ENCODE peak calls at places on chromosomes 5 and 9, in four cellular contexts. One of them, this sample, is unnamed. For H3K27me3, the result is how much of the 10 kb centered on the place peaks cover.

GRCh38 chr9:90773593-90773992 is 28.0 kb upstream of the SYK start:
- DNase-seq in IMR-90: no peak
- DNase-seq in stomach: no peak
- DNase-seq in esophagus squamous epithelium: no peak
- DNase-seq in this sample: peak

GRCh38 chr9:19409406-19410194 is 791 bp downstream of the ACER2 start:
- DNase-seq in IMR-90: no peak
- DNase-seq in stomach: no peak
- DNase-seq in esophagus squamous epithelium: no peak
- DNase-seq in this sample: peak

GRCh38 chr9:7123743-7124142 is 366.0 kb downstream of the KDM4C start:
- DNase-seq in IMR-90: no peak
- DNase-seq in stomach: no peak
- DNase-seq in esophagus squamous epithelium: no peak
- DNase-seq in this sample: no peak

GRCh38 chr9:123073991-123074422 is 40.5 kb downstream of the GPR21 start:
- DNase-seq in IMR-90: peak
- DNase-seq in stomach: no peak
- DNase-seq in esophagus squamous epithelium: no peak
- DNase-seq in this sample: no peak

GRCh38 chr5:57703726-57704125 is 221.1 kb upstream of the ACTBL2 start:
- DNase-seq in IMR-90: no peak
- DNase-seq in stomach: no peak
- DNase-seq in esophagus squamous epithelium: no peak
- DNase-seq in this sample: no peak

GRCh38 chr5:32014345-32014744 is 159.8 kb downstream of the GOLPH3 start:
- DNase-seq in IMR-90: no peak
- DNase-seq in stomach: no peak
- DNase-seq in esophagus squamous epithelium: no peak
- DNase-seq in this sample: no peak

GRCh38 chr9:5596173-5596572 is 32.7 kb upstream of the RIC1 start:
- DNase-seq in IMR-90: no peak
- DNase-seq in stomach: no peak
- DNase-seq in esophagus squamous epithelium: no peak
- DNase-seq in this sample: no peak

GRCh38 chr5:71471193-71471592 is 15.7 kb downstream of the BDP1 start:
- DNase-seq in IMR-90: peak
- DNase-seq in stomach: no peak
- DNase-seq in esophagus squamous epithelium: no peak
- DNase-seq in this sample: no peak

GRCh38 chr5:79255786-79256557 is 20.0 kb downstream of the JMY start:
- DNase-seq in IMR-90: peak
- DNase-seq in stomach: peak
- DNase-seq in esophagus squamous epithelium: no peak
- DNase-seq in this sample: peak

GRCh38 chr9:87498046-87498815 is 564 bp downstream of the DAPK1 start:
- DNase-seq in IMR-90: no peak
- DNase-seq in stomach: peak
- DNase-seq in esophagus squamous epithelium: no peak
- DNase-seq in this sample: peak

GRCh38 chr9:87498816-87499454 is 1.3 kb downstream of the DAPK1 start:
- DNase-seq in IMR-90: no peak
- DNase-seq in stomach: no peak
- DNase-seq in esophagus squamous epithelium: no peak
- DNase-seq in this sample: no peak

GRCh38 chr9:87499455-87500015 is 1.9 kb downstream of the DAPK1 start:
- DNase-seq in IMR-90: no peak
- DNase-seq in stomach: no peak
- DNase-seq in esophagus squamous epithelium: no peak
- DNase-seq in this sample: no peak

GRCh38 chr9:87497080-87497603 is 525 bp upstream of the DAPK1 start:
- DNase-seq in IMR-90: no peak
- DNase-seq in stomach: no peak
- DNase-seq in esophagus squamous epithelium: no peak
- DNase-seq in this sample: no peak

GRCh38 chr9:87497604-87498045 is at the start of gene DAPK1:
- DNase-seq in IMR-90: no peak
- DNase-seq in stomach: peak
- DNase-seq in esophagus squamous epithelium: no peak
- DNase-seq in this sample: peak
- TF ChIP-seq POLR2A in IMR-90: no peak
- TF ChIP-seq POLR2A in stomach: no peak
- TF ChIP-seq POLR2A in esophagus squamous epithelium: no peak
- TF ChIP-seq POLR2A in this sample: no peak

DNA sequence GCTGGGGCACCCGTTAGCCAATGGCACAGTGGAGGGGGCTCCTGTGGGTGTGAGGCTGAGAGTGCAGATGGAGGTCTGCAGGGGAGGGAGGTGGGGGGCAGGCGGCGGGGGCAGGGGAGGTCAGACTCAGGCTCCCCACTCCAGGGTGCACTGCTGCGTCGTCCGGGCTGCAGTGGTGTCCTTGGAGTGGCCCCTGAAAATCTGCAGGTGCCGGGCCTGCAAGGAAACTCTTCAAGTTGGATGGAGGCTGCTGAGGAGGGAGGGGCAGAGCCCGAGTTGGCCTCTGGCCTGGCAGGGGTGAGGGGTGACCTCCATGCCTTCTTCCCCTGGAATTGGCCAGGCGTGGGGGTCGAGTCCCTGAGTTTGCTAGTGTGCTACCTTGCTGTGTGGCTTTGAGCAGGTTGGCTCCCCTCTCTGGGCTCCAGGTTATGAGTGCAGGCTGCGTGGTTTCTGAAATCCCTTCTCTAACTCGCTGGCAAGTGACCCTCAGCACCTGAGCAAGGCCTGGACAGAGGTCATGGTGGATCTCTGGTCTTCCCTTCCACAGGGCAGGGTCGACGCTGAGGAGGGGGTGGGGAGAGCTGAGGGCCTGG is 877 bp downstream of the ADAMTSL2 start:
- DNase-seq in IMR-90: no peak
- DNase-seq in stomach: no peak
- DNase-seq in esophagus squamous epithelium: no peak
- DNase-seq in this sample: no peak
- H3K27me3 ChIP-seq in IMR-90: half or more
- H3K27me3 ChIP-seq in stomach: under half
- H3K27me3 ChIP-seq in esophagus squamous epithelium: under half
- H3K27me3 ChIP-seq in this sample: under half

GRCh38 chr5:11329676-11330075 is 568.6 kb upstream of the DAP start:
- DNase-seq in IMR-90: no peak
- DNase-seq in stomach: no peak
- DNase-seq in esophagus squamous epithelium: no peak
- DNase-seq in this sample: no peak

GRCh38 chr5:11335881-11336760 is 568.1 kb downstream of the CTNND2 start:
- DNase-seq in IMR-90: no peak
- DNase-seq in stomach: no peak
- DNase-seq in esophagus squamous epithelium: no peak
- DNase-seq in this sample: no peak

DNA sequence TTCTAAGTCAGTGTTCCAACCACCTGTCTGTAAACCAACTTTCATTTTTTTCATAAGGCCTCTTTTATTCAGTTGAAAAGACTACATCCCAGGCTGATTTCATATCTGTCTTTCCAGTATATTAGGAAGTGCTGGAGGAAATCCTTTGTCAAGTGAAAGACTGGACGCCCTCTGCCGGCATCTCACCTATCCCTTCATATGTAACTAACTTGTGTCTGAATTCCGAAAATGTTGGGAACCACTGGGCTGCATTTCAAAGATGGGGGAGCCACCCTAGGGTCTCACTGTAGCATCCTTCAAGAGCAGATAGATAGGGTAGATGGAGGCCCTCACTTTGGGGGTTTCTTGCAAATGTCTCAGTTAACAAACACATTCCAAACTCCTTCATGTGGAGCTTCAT is 569.8 kb downstream of the CTNND2 start:
- DNase-seq in IMR-90: no peak
- DNase-seq in stomach: no peak
- DNase-seq in esophagus squamous epithelium: no peak
- DNase-seq in this sample: no peak
- TF ChIP-seq POLR2A in IMR-90: no peak
- TF ChIP-seq POLR2A in stomach: no peak
- TF ChIP-seq POLR2A in esophagus squamous epithelium: no peak
- TF ChIP-seq POLR2A in this sample: no peak

GRCh38 chr5:181058786-181059296 is 18.8 kb downstream of the BTNL9 start:
- DNase-seq in IMR-90: no peak
- DNase-seq in stomach: no peak
- DNase-seq in esophagus squamous epithelium: no peak
- DNase-seq in this sample: no peak
- H3K27me3 ChIP-seq in IMR-90: under half
- H3K27me3 ChIP-seq in stomach: half or more
- H3K27me3 ChIP-seq in esophagus squamous epithelium: under half
- H3K27me3 ChIP-seq in this sample: under half

DNA sequence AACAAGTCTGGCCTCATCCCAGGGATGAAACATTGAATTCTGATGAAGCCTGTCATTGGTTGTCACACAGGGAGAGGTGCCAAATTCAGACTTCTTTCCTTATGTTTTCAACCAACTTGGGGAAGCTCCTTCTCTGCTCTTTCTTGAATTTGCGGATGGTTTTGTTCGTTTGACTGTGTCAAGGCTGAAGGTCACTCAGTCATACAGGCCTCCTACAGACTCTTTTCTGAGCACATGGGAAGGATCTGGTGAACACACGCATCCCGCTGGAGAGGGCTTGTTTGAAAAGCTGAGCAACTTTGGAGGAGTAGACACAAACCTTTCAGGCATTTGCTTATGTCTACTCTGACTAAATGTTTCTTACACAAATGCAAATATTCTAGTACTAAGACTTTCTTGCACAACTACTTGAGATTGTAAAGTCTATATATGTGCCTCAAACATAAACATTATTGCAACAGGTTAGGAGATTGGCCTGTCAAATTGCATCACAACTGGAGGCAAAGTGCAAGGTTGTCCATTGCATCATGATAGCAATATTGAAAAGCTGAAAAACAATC is 151.5 kb upstream of the NR3C1 start:
- DNase-seq in IMR-90: peak
- DNase-seq in stomach: no peak
- DNase-seq in esophagus squamous epithelium: no peak
- DNase-seq in this sample: no peak
- TF ChIP-seq POLR2A in IMR-90: no peak
- TF ChIP-seq POLR2A in stomach: no peak
- TF ChIP-seq POLR2A in esophagus squamous epithelium: no peak
- TF ChIP-seq POLR2A in this sample: no peak

DNA sequence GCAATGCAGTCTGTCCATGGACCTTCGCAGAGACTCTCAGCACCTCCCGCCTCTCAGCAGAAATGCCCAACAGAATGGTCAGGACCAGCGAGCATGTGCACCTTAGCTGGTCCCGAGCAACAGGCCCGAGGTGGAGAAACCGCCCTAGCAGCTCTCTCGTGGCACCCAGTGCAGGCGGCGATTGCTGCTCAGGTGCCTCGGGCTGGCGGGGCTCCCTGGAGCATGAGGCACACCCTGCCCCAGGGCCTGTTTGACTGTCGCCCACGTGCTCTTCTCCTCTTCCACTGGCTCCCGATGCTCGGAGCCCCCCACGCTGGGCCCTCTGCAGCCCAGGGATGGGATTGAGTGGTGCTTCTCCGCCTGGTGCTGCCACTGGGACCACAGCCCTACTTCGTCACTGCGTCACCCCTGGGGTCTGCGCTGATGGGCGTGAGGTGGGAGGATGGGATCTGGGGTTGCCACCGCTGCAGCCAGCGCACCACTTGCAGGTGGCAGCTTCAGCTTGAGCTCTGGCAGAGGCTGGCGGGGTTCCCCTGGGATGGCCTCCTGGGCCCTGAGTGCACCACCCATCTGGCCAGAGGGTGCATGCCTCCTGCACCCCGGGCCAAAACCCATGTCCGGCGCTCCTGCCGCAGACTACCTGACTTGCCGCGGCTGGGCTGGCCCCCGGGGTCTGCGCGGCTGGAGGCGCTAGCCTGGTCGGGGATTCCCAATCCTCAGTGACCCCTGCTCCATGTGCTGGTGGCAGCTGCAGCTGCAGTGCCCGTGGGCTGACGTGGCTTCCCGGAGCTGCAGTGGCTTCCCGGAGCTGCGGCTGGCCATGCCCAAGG is 244.2 kb downstream of the FOXD4L6 start:
- DNase-seq in IMR-90: no peak
- DNase-seq in stomach: no peak
- DNase-seq in esophagus squamous epithelium: no peak
- DNase-seq in this sample: no peak
- H3K27me3 ChIP-seq in IMR-90: under half
- H3K27me3 ChIP-seq in stomach: under half
- H3K27me3 ChIP-seq in esophagus squamous epithelium: under half
- H3K27me3 ChIP-seq in this sample: under half

DNA sequence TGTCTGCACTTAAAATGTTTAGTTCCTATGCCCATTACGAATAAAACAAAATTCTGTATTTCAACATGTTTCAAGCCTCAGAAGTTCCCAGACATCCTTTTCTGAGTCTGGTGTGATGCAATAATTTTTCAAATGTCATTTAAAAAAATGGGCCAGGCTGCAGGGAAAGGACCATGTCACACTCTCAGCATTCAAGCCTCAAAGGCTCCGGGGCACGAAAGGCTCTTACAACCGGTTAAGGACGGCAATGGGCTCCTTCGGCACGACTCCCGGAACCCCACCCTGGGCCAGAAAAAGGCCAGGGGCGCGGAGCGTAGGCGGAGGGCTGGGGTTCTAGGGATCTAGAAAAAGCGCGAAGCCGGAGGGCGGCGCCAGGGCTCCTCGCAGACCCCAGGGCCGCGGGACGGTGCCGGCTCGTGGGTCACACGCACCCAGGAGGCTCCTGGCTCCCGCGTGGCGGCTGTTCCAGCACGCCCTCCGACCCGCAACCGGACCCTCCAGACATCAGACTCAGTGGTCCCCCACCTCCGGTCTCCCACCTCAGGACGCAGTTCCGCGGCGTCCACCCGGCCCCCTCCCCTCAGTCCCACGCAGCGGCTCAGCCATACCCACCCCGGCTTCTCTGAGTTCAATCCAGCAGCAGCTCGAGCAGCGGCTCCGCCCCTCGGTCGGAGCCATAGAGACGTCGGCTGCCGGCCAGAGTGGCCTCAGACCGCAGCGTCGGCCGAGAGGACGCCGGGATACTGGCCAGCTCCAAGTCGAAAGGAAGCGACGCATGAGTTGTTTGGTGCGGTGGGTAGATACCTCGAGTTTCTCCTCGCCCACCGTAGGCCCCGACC is at the start of gene TMEM267:
- DNase-seq in IMR-90: peak
- DNase-seq in stomach: peak
- DNase-seq in esophagus squamous epithelium: peak
- DNase-seq in this sample: peak
- TF ChIP-seq POLR2A in IMR-90: peak
- TF ChIP-seq POLR2A in stomach: no peak
- TF ChIP-seq POLR2A in esophagus squamous epithelium: no peak
- TF ChIP-seq POLR2A in this sample: no peak

DNA sequence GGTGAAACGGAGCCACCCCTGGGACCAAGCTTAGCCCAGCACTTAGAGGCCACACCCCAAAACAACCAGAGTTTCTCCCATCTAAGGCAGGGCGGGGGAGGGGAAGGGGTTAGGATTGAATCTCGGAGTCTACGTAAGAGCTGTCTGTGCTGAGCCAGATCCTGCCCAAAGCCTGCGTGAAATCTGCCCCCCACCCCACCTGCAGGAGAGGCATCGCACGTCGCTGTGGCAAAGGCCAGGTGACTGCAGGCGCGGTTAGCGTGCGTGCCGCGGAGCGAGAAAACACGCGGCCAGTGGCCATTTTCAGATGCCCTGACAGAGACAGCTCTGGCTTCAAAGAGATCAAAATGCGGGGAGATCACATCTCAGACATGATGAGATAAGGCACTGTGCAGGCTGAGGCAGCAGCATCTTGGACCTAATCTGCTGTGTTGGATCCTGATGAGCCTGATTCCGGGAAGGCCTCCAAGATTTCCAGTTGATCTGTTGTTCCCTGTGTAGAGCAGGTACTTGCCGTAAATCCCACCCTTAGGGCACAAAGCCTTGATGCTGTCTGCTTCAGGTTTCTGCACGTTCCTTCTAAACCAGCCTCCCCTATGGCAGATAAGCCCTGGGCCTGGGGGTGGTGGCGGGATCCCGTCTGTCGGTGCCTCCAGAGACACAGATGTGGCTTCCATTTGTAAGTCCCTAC is 2.5 kb upstream of the QSOX2 start:
- DNase-seq in IMR-90: no peak
- DNase-seq in stomach: no peak
- DNase-seq in esophagus squamous epithelium: no peak
- DNase-seq in this sample: no peak
- H3K27me3 ChIP-seq in IMR-90: under half
- H3K27me3 ChIP-seq in stomach: under half
- H3K27me3 ChIP-seq in esophagus squamous epithelium: under half
- H3K27me3 ChIP-seq in this sample: under half

This sample was measured in testis.